ENCODE peak calls at places on chromosome 13, in nine cellular contexts. B is lung; K is small intestine; Q is stimulated activated CD4-positive, alpha-beta T cell treated with anti-CD3 and anti-CD28 coated beads, Interleukin-2, amount 100 ng/mL, for 24 hours; C is NCI-H510A; A is myocyte; P is GM23248; O is stimulated activated CD8-positive, alpha-beta memory T cell treated with anti-CD3 and anti-CD28 coated beads, Interleukin-2, amount 100 ng/mL, for 48 hours; Y is GM12892. H is an unnamed sample.

GRCh38 chr13:99895428-99895998 is 76.1 kb downstream of the ZIC5 start:
- DNase-seq in B (no peak), K (no peak), Q (peak), C (no peak), A (no peak), P (peak), O (no peak), Y (no peak), H (no peak)

GRCh38 chr13:77981191-77981925 is 62.7 kb upstream of the EDNRB start:
- DNase-seq in B (no peak), K (no peak), Q (no peak), C (no peak), A (peak), P (peak), O (no peak), Y (no peak), H (no peak)

GRCh38 chr13:49112782-49113525 is 107.2 kb upstream of the MLNR start:
- DNase-seq in B (no peak), K (no peak), Q (no peak), C (no peak), A (no peak), P (peak), O (no peak), Y (no peak), H (no peak)

GRCh38 chr13:31846182-31846938 is 107.0 kb downstream of the RXFP2 start:
- DNase-seq in B (peak), K (peak), Q (peak), C (peak), A (peak), P (peak), O (peak), Y (peak), H (peak)

GRCh38 chr13:27174766-27175455 is 3.3 kb upstream of the USP12 start:
- DNase-seq in B (no peak), K (no peak), Q (no peak), C (no peak), A (no peak), P (peak), O (no peak), Y (no peak), H (no peak)

GRCh38 chr13:102333320-102334181 is 68.3 kb downstream of the FGF14 start:
- DNase-seq in B (no peak), K (no peak), Q (no peak), C (peak), A (no peak), P (no peak), O (no peak), Y (no peak), H (no peak)

GRCh38 chr13:23463631-23464030 is 30.1 kb upstream of the SACS start:
- DNase-seq in B (no peak), K (no peak), Q (no peak), C (no peak), A (no peak), P (no peak), O (no peak), Y (no peak), H (no peak)

GRCh38 chr13:35349673-35350278 is 126.7 kb downstream of the MAB21L1 start:
- DNase-seq in B (no peak), K (peak), Q (no peak), C (no peak), A (peak), P (no peak), O (no peak), Y (no peak), H (no peak)

GRCh38 chr13:99034333-99035085 is 56.6 kb upstream of the DOCK9 start:
- DNase-seq in B (peak), K (no peak), Q (no peak), C (no peak), A (no peak), P (no peak), O (no peak), Y (no peak), H (no peak)

H was measured in sigmoid colon.